ENCODE peak calls at places on chromosomes 16 and 17, in ten cellular contexts. One of them, this sample, is unnamed.

GRCh38 chr17:17511971-17512858 is 16.0 kb upstream of the RASD1 start:
- DNase-seq in lung: no peak
- DNase-seq in EL: peak
- DNase-seq in activated CD4-positive, CD25-positive, alpha-beta regulatory T cell: no peak
- DNase-seq in NCI-H1105: no peak
- DNase-seq in mucosa of descending colon: peak
- DNase-seq in pancreas: no peak
- DNase-seq in heart left ventricle: no peak
- DNase-seq in stimulated activated CD4-positive, alpha-beta T cell treated with anti-CD3 and anti-CD28 coated beads, Interleukin-15, amount 100 ng/mL, for 1 hour: no peak
- DNase-seq in PC-3: peak
- DNase-seq in this sample: peak

GRCh38 chr16:73339821-73340220 is 291.9 kb upstream of the ZFHX3 start:
- DNase-seq in EL: no peak
- DNase-seq in activated CD4-positive, CD25-positive, alpha-beta regulatory T cell: no peak
- DNase-seq in mucosa of descending colon: no peak
- DNase-seq in NCI-H1105: peak
- DNase-seq in lung: no peak
- DNase-seq in stimulated activated CD4-positive, alpha-beta T cell treated with anti-CD3 and anti-CD28 coated beads, Interleukin-15, amount 100 ng/mL, for 1 hour: no peak
- DNase-seq in pancreas: no peak
- DNase-seq in heart left ventricle: no peak
- DNase-seq in PC-3: no peak
- DNase-seq in this sample: no peak

GRCh38 chr16:84504420-84505248 is at the start of gene MEAK7:
- DNase-seq in PC-3: peak
- DNase-seq in mucosa of descending colon: peak
- DNase-seq in heart left ventricle: peak
- DNase-seq in lung: peak
- DNase-seq in activated CD4-positive, CD25-positive, alpha-beta regulatory T cell: peak
- DNase-seq in stimulated activated CD4-positive, alpha-beta T cell treated with anti-CD3 and anti-CD28 coated beads, Interleukin-15, amount 100 ng/mL, for 1 hour: peak
- DNase-seq in NCI-H1105: no peak
- DNase-seq in pancreas: peak
- DNase-seq in EL: peak
- DNase-seq in this sample: peak

GRCh38 chr17:1989135-1989534 is 36.0 kb downstream of the RTN4RL1 start:
- DNase-seq in NCI-H1105: no peak
- DNase-seq in EL: peak
- DNase-seq in mucosa of descending colon: no peak
- DNase-seq in stimulated activated CD4-positive, alpha-beta T cell treated with anti-CD3 and anti-CD28 coated beads, Interleukin-15, amount 100 ng/mL, for 1 hour: no peak
- DNase-seq in PC-3: peak
- DNase-seq in activated CD4-positive, CD25-positive, alpha-beta regulatory T cell: no peak
- DNase-seq in heart left ventricle: no peak
- DNase-seq in lung: no peak
- DNase-seq in pancreas: no peak
- DNase-seq in this sample: peak

GRCh38 chr16:81473561-81473960 is 29.0 kb downstream of the CMIP start:
- DNase-seq in activated CD4-positive, CD25-positive, alpha-beta regulatory T cell: no peak
- DNase-seq in stimulated activated CD4-positive, alpha-beta T cell treated with anti-CD3 and anti-CD28 coated beads, Interleukin-15, amount 100 ng/mL, for 1 hour: no peak
- DNase-seq in EL: no peak
- DNase-seq in PC-3: no peak
- DNase-seq in heart left ventricle: peak
- DNase-seq in lung: no peak
- DNase-seq in NCI-H1105: no peak
- DNase-seq in mucosa of descending colon: no peak
- DNase-seq in pancreas: no peak
- DNase-seq in this sample: peak

GRCh38 chr16:1301562-1301961 is 7.9 kb upstream of the UBE2I start:
- DNase-seq in stimulated activated CD4-positive, alpha-beta T cell treated with anti-CD3 and anti-CD28 coated beads, Interleukin-15, amount 100 ng/mL, for 1 hour: no peak
- DNase-seq in pancreas: no peak
- DNase-seq in NCI-H1105: no peak
- DNase-seq in activated CD4-positive, CD25-positive, alpha-beta regulatory T cell: no peak
- DNase-seq in heart left ventricle: no peak
- DNase-seq in mucosa of descending colon: no peak
- DNase-seq in EL: no peak
- DNase-seq in lung: no peak
- DNase-seq in PC-3: no peak
- DNase-seq in this sample: no peak

GRCh38 chr16:17454331-17454730 is 16.4 kb downstream of the XYLT1 start:
- DNase-seq in heart left ventricle: no peak
- DNase-seq in activated CD4-positive, CD25-positive, alpha-beta regulatory T cell: no peak
- DNase-seq in stimulated activated CD4-positive, alpha-beta T cell treated with anti-CD3 and anti-CD28 coated beads, Interleukin-15, amount 100 ng/mL, for 1 hour: no peak
- DNase-seq in NCI-H1105: no peak
- DNase-seq in mucosa of descending colon: no peak
- DNase-seq in pancreas: no peak
- DNase-seq in EL: no peak
- DNase-seq in lung: no peak
- DNase-seq in PC-3: no peak
- DNase-seq in this sample: no peak

GRCh38 chr16:81432899-81433560 is 11.6 kb upstream of the CMIP start:
- DNase-seq in EL: no peak
- DNase-seq in PC-3: no peak
- DNase-seq in pancreas: no peak
- DNase-seq in activated CD4-positive, CD25-positive, alpha-beta regulatory T cell: no peak
- DNase-seq in stimulated activated CD4-positive, alpha-beta T cell treated with anti-CD3 and anti-CD28 coated beads, Interleukin-15, amount 100 ng/mL, for 1 hour: no peak
- DNase-seq in NCI-H1105: no peak
- DNase-seq in mucosa of descending colon: no peak
- DNase-seq in lung: no peak
- DNase-seq in heart left ventricle: no peak
- DNase-seq in this sample: no peak

GRCh38 chr17:17849863-17850373 is 13.1 kb upstream of the SREBF1 start:
- DNase-seq in NCI-H1105: no peak
- DNase-seq in lung: no peak
- DNase-seq in pancreas: no peak
- DNase-seq in heart left ventricle: peak
- DNase-seq in EL: peak
- DNase-seq in stimulated activated CD4-positive, alpha-beta T cell treated with anti-CD3 and anti-CD28 coated beads, Interleukin-15, amount 100 ng/mL, for 1 hour: peak
- DNase-seq in PC-3: peak
- DNase-seq in activated CD4-positive, CD25-positive, alpha-beta regulatory T cell: peak
- DNase-seq in mucosa of descending colon: no peak
- DNase-seq in this sample: peak

GRCh38 chr16:54447606-54448440 is 161.2 kb upstream of the IRX3 start:
- DNase-seq in heart left ventricle: no peak
- DNase-seq in lung: no peak
- DNase-seq in pancreas: no peak
- DNase-seq in activated CD4-positive, CD25-positive, alpha-beta regulatory T cell: no peak
- DNase-seq in EL: peak
- DNase-seq in stimulated activated CD4-positive, alpha-beta T cell treated with anti-CD3 and anti-CD28 coated beads, Interleukin-15, amount 100 ng/mL, for 1 hour: no peak
- DNase-seq in PC-3: peak
- DNase-seq in NCI-H1105: no peak
- DNase-seq in mucosa of descending colon: no peak
- DNase-seq in this sample: peak

GRCh38 chr16:189604-190186 is 9.4 kb downstream of the HBQ1 start:
- DNase-seq in mucosa of descending colon: no peak
- DNase-seq in heart left ventricle: no peak
- DNase-seq in EL: no peak
- DNase-seq in pancreas: no peak
- DNase-seq in PC-3: no peak
- DNase-seq in lung: no peak
- DNase-seq in NCI-H1105: no peak
- DNase-seq in stimulated activated CD4-positive, alpha-beta T cell treated with anti-CD3 and anti-CD28 coated beads, Interleukin-15, amount 100 ng/mL, for 1 hour: no peak
- DNase-seq in activated CD4-positive, CD25-positive, alpha-beta regulatory T cell: no peak
- DNase-seq in this sample: no peak

GRCh38 chr16:87734644-87735043 is 31.1 kb downstream of the KLHDC4 start:
- DNase-seq in lung: no peak
- DNase-seq in activated CD4-positive, CD25-positive, alpha-beta regulatory T cell: no peak
- DNase-seq in EL: no peak
- DNase-seq in PC-3: no peak
- DNase-seq in heart left ventricle: no peak
- DNase-seq in NCI-H1105: no peak
- DNase-seq in stimulated activated CD4-positive, alpha-beta T cell treated with anti-CD3 and anti-CD28 coated beads, Interleukin-15, amount 100 ng/mL, for 1 hour: no peak
- DNase-seq in mucosa of descending colon: no peak
- DNase-seq in pancreas: no peak
- DNase-seq in this sample: no peak

GRCh38 chr16:11181889-11182279 is 74.1 kb downstream of the SOCS1 start:
- DNase-seq in lung: no peak
- DNase-seq in mucosa of descending colon: no peak
- DNase-seq in heart left ventricle: no peak
- DNase-seq in stimulated activated CD4-positive, alpha-beta T cell treated with anti-CD3 and anti-CD28 coated beads, Interleukin-15, amount 100 ng/mL, for 1 hour: no peak
- DNase-seq in PC-3: no peak
- DNase-seq in activated CD4-positive, CD25-positive, alpha-beta regulatory T cell: no peak
- DNase-seq in NCI-H1105: no peak
- DNase-seq in pancreas: no peak
- DNase-seq in EL: no peak
- DNase-seq in this sample: no peak

GRCh38 chr17:27352481-27353460 is 58.9 kb downstream of the WSB1 start:
- DNase-seq in heart left ventricle: no peak
- DNase-seq in mucosa of descending colon: peak
- DNase-seq in EL: no peak
- DNase-seq in pancreas: no peak
- DNase-seq in stimulated activated CD4-positive, alpha-beta T cell treated with anti-CD3 and anti-CD28 coated beads, Interleukin-15, amount 100 ng/mL, for 1 hour: no peak
- DNase-seq in lung: no peak
- DNase-seq in PC-3: no peak
- DNase-seq in activated CD4-positive, CD25-positive, alpha-beta regulatory T cell: no peak
- DNase-seq in NCI-H1105: no peak
- DNase-seq in this sample: no peak

GRCh38 chr16:67022531-67023214 is 6.3 kb upstream of the CBFB start:
- DNase-seq in heart left ventricle: no peak
- DNase-seq in activated CD4-positive, CD25-positive, alpha-beta regulatory T cell: no peak
- DNase-seq in stimulated activated CD4-positive, alpha-beta T cell treated with anti-CD3 and anti-CD28 coated beads, Interleukin-15, amount 100 ng/mL, for 1 hour: no peak
- DNase-seq in EL: no peak
- DNase-seq in NCI-H1105: no peak
- DNase-seq in PC-3: peak
- DNase-seq in pancreas: no peak
- DNase-seq in mucosa of descending colon: no peak
- DNase-seq in lung: no peak
- DNase-seq in this sample: peak

GRCh38 chr17:72588961-72589360 is 468.1 kb downstream of the SOX9 start:
- DNase-seq in NCI-H1105: peak
- DNase-seq in lung: peak
- DNase-seq in stimulated activated CD4-positive, alpha-beta T cell treated with anti-CD3 and anti-CD28 coated beads, Interleukin-15, amount 100 ng/mL, for 1 hour: no peak
- DNase-seq in activated CD4-positive, CD25-positive, alpha-beta regulatory T cell: no peak
- DNase-seq in PC-3: peak
- DNase-seq in pancreas: peak
- DNase-seq in EL: peak
- DNase-seq in mucosa of descending colon: peak
- DNase-seq in heart left ventricle: no peak
- DNase-seq in this sample: peak

GRCh38 chr16:57462978-57463362 is 491 bp downstream of the POLR2C start:
- DNase-seq in lung: no peak
- DNase-seq in PC-3: no peak
- DNase-seq in heart left ventricle: no peak
- DNase-seq in mucosa of descending colon: no peak
- DNase-seq in NCI-H1105: no peak
- DNase-seq in stimulated activated CD4-positive, alpha-beta T cell treated with anti-CD3 and anti-CD28 coated beads, Interleukin-15, amount 100 ng/mL, for 1 hour: no peak
- DNase-seq in pancreas: no peak
- DNase-seq in activated CD4-positive, CD25-positive, alpha-beta regulatory T cell: no peak
- DNase-seq in EL: no peak
- DNase-seq in this sample: no peak

GRCh38 chr17:40062347-40063033 is at the start of gene THRA:
- DNase-seq in stimulated activated CD4-positive, alpha-beta T cell treated with anti-CD3 and anti-CD28 coated beads, Interleukin-15, amount 100 ng/mL, for 1 hour: peak
- DNase-seq in heart left ventricle: peak
- DNase-seq in NCI-H1105: peak
- DNase-seq in activated CD4-positive, CD25-positive, alpha-beta regulatory T cell: peak
- DNase-seq in lung: peak
- DNase-seq in pancreas: peak
- DNase-seq in EL: peak
- DNase-seq in PC-3: peak
- DNase-seq in mucosa of descending colon: peak
- DNase-seq in this sample: no peak

GRCh38 chr16:14024300-14024699 is 46.8 kb upstream of the MRTFB start:
- DNase-seq in heart left ventricle: no peak
- DNase-seq in pancreas: no peak
- DNase-seq in lung: no peak
- DNase-seq in activated CD4-positive, CD25-positive, alpha-beta regulatory T cell: no peak
- DNase-seq in NCI-H1105: no peak
- DNase-seq in mucosa of descending colon: no peak
- DNase-seq in PC-3: peak
- DNase-seq in EL: no peak
- DNase-seq in stimulated activated CD4-positive, alpha-beta T cell treated with anti-CD3 and anti-CD28 coated beads, Interleukin-15, amount 100 ng/mL, for 1 hour: no peak
- DNase-seq in this sample: no peak

GRCh38 chr16:18932243-18932997 is 6.2 kb upstream of the SMG1 start:
- DNase-seq in heart left ventricle: no peak
- DNase-seq in stimulated activated CD4-positive, alpha-beta T cell treated with anti-CD3 and anti-CD28 coated beads, Interleukin-15, amount 100 ng/mL, for 1 hour: no peak
- DNase-seq in NCI-H1105: no peak
- DNase-seq in EL: peak
- DNase-seq in PC-3: peak
- DNase-seq in mucosa of descending colon: no peak
- DNase-seq in activated CD4-positive, CD25-positive, alpha-beta regulatory T cell: no peak
- DNase-seq in pancreas: no peak
- DNase-seq in lung: no peak
- DNase-seq in this sample: peak

GRCh38 chr17:43753488-43754129 is 5.0 kb downstream of the SOST start:
- DNase-seq in stimulated activated CD4-positive, alpha-beta T cell treated with anti-CD3 and anti-CD28 coated beads, Interleukin-15, amount 100 ng/mL, for 1 hour: no peak
- DNase-seq in activated CD4-positive, CD25-positive, alpha-beta regulatory T cell: no peak
- DNase-seq in mucosa of descending colon: no peak
- DNase-seq in lung: no peak
- DNase-seq in NCI-H1105: no peak
- DNase-seq in pancreas: no peak
- DNase-seq in EL: peak
- DNase-seq in PC-3: peak
- DNase-seq in heart left ventricle: no peak
- DNase-seq in this sample: no peak

GRCh38 chr16:84848991-84849634 is 29.3 kb downstream of the CRISPLD2 start:
- DNase-seq in EL: no peak
- DNase-seq in PC-3: no peak
- DNase-seq in NCI-H1105: no peak
- DNase-seq in stimulated activated CD4-positive, alpha-beta T cell treated with anti-CD3 and anti-CD28 coated beads, Interleukin-15, amount 100 ng/mL, for 1 hour: no peak
- DNase-seq in mucosa of descending colon: no peak
- DNase-seq in heart left ventricle: no peak
- DNase-seq in activated CD4-positive, CD25-positive, alpha-beta regulatory T cell: no peak
- DNase-seq in lung: no peak
- DNase-seq in pancreas: no peak
- DNase-seq in this sample: no peak

GRCh38 chr17:41505836-41506767 is 690 bp upstream of the KRT13 start:
- DNase-seq in heart left ventricle: no peak
- DNase-seq in EL: no peak
- DNase-seq in mucosa of descending colon: no peak
- DNase-seq in PC-3: no peak
- DNase-seq in activated CD4-positive, CD25-positive, alpha-beta regulatory T cell: no peak
- DNase-seq in NCI-H1105: no peak
- DNase-seq in lung: no peak
- DNase-seq in pancreas: no peak
- DNase-seq in stimulated activated CD4-positive, alpha-beta T cell treated with anti-CD3 and anti-CD28 coated beads, Interleukin-15, amount 100 ng/mL, for 1 hour: no peak
- DNase-seq in this sample: no peak

GRCh38 chr17:57911834-57912673 is 43.2 kb downstream of the CUEDC1 start:
- DNase-seq in mucosa of descending colon: peak
- DNase-seq in activated CD4-positive, CD25-positive, alpha-beta regulatory T cell: no peak
- DNase-seq in stimulated activated CD4-positive, alpha-beta T cell treated with anti-CD3 and anti-CD28 coated beads, Interleukin-15, amount 100 ng/mL, for 1 hour: no peak
- DNase-seq in EL: no peak
- DNase-seq in lung: peak
- DNase-seq in NCI-H1105: peak
- DNase-seq in pancreas: peak
- DNase-seq in heart left ventricle: peak
- DNase-seq in PC-3: peak
- DNase-seq in this sample: no peak

GRCh38 chr17:31052187-31052889 is 42.4 kb upstream of the NF1 start:
- DNase-seq in heart left ventricle: peak
- DNase-seq in lung: peak
- DNase-seq in activated CD4-positive, CD25-positive, alpha-beta regulatory T cell: no peak
- DNase-seq in mucosa of descending colon: no peak
- DNase-seq in EL: peak
- DNase-seq in pancreas: peak
- DNase-seq in PC-3: peak
- DNase-seq in stimulated activated CD4-positive, alpha-beta T cell treated with anti-CD3 and anti-CD28 coated beads, Interleukin-15, amount 100 ng/mL, for 1 hour: no peak
- DNase-seq in NCI-H1105: no peak
- DNase-seq in this sample: peak

GRCh38 chr16:85715169-85716015 is 26.6 kb upstream of the GINS2 start:
- DNase-seq in mucosa of descending colon: no peak
- DNase-seq in stimulated activated CD4-positive, alpha-beta T cell treated with anti-CD3 and anti-CD28 coated beads, Interleukin-15, amount 100 ng/mL, for 1 hour: no peak
- DNase-seq in EL: no peak
- DNase-seq in PC-3: no peak
- DNase-seq in heart left ventricle: no peak
- DNase-seq in activated CD4-positive, CD25-positive, alpha-beta regulatory T cell: no peak
- DNase-seq in pancreas: no peak
- DNase-seq in lung: no peak
- DNase-seq in NCI-H1105: peak
- DNase-seq in this sample: no peak

GRCh38 chr16:4976611-4977145 is 18.5 kb downstream of the SEC14L5 start:
- DNase-seq in NCI-H1105: no peak
- DNase-seq in mucosa of descending colon: peak
- DNase-seq in lung: no peak
- DNase-seq in PC-3: no peak
- DNase-seq in stimulated activated CD4-positive, alpha-beta T cell treated with anti-CD3 and anti-CD28 coated beads, Interleukin-15, amount 100 ng/mL, for 1 hour: no peak
- DNase-seq in heart left ventricle: no peak
- DNase-seq in pancreas: peak
- DNase-seq in EL: no peak
- DNase-seq in activated CD4-positive, CD25-positive, alpha-beta regulatory T cell: no peak
- DNase-seq in this sample: no peak

GRCh38 chr17:66002807-66003206 is 189.1 kb downstream of the CEP112 start:
- DNase-seq in NCI-H1105: no peak
- DNase-seq in activated CD4-positive, CD25-positive, alpha-beta regulatory T cell: no peak
- DNase-seq in stimulated activated CD4-positive, alpha-beta T cell treated with anti-CD3 and anti-CD28 coated beads, Interleukin-15, amount 100 ng/mL, for 1 hour: no peak
- DNase-seq in lung: no peak
- DNase-seq in EL: no peak
- DNase-seq in PC-3: no peak
- DNase-seq in pancreas: no peak
- DNase-seq in heart left ventricle: no peak
- DNase-seq in mucosa of descending colon: no peak
- DNase-seq in this sample: no peak